ENCODE peak calls at places on chromosomes 6 and 20, in four cellular contexts. One of them, this sample, is unnamed.

GRCh38 chr6:132713355-132714134 is at the start of gene VNN1:
- DNase-seq in H1: no peak
- DNase-seq in GM12878: no peak
- DNase-seq in K562: no peak
- DNase-seq in this sample: no peak

GRCh38 chr20:3797592-3798404 is 1.7 kb downstream of the CDC25B start:
- DNase-seq in GM12878: no peak
- DNase-seq in K562: peak; percentile 57
- DNase-seq in H1: no peak
- DNase-seq in this sample: peak; percentile 85

GRCh38 chr6:141321486-141322347 is 811.0 kb upstream of the GJE1 start:
- DNase-seq in K562: no peak
- DNase-seq in GM12878: no peak
- DNase-seq in H1: no peak
- DNase-seq in this sample: no peak

GRCh38 chr6:166438211-166438861 is 55.6 kb upstream of the MPC1 start:
- DNase-seq in H1: no peak
- DNase-seq in GM12878: no peak
- DNase-seq in K562: peak; percentile 21
- DNase-seq in this sample: no peak

GRCh38 chr6:157496534-157497095 is 115.6 kb downstream of the ZDHHC14 start:
- DNase-seq in H1: no peak
- DNase-seq in GM12878: no peak
- DNase-seq in K562: no peak
- DNase-seq in this sample: no peak

GRCh38 chr6:14822689-14823088 is 423.2 kb upstream of the JARID2 start:
- DNase-seq in K562: no peak
- DNase-seq in H1: no peak
- DNase-seq in GM12878: no peak
- DNase-seq in this sample: no peak

GRCh38 chr6:169174516-169175359 is 78.9 kb downstream of the THBS2 start:
- DNase-seq in GM12878: no peak
- DNase-seq in H1: no peak
- DNase-seq in K562: peak; percentile 58
- DNase-seq in this sample: no peak

GRCh38 chr20:62824476-62825287 is 7.8 kb downstream of the COL9A3 start:
- DNase-seq in H1: peak; percentile 54
- DNase-seq in GM12878: no peak
- DNase-seq in K562: peak; percentile 81
- DNase-seq in this sample: peak; percentile 62

GRCh38 chr6:92496527-92496926 is 922.8 kb downstream of the EPHA7 start:
- DNase-seq in GM12878: no peak
- DNase-seq in K562: no peak
- DNase-seq in H1: no peak
- DNase-seq in this sample: no peak

GRCh38 chr6:158069800-158070195 is 88.1 kb downstream of the SYNJ2 start:
- DNase-seq in H1: no peak
- DNase-seq in K562: no peak
- DNase-seq in GM12878: no peak
- DNase-seq in this sample: no peak

GRCh38 chr6:46989384-46989783 is 52.7 kb downstream of the ADGRF1 start:
- DNase-seq in GM12878: no peak
- DNase-seq in K562: no peak
- DNase-seq in H1: no peak
- DNase-seq in this sample: no peak

GRCh38 chr20:4709261-4710105 is 12.2 kb upstream of the PRND start:
- DNase-seq in K562: no peak
- DNase-seq in GM12878: no peak
- DNase-seq in H1: no peak
- DNase-seq in this sample: no peak

GRCh38 chr20:23479043-23479442 is 11.9 kb upstream of the CST8 start:
- DNase-seq in K562: no peak
- DNase-seq in GM12878: no peak
- DNase-seq in H1: no peak
- DNase-seq in this sample: no peak

GRCh38 chr6:4607026-4607704 is 169.0 kb upstream of the CDYL start:
- DNase-seq in GM12878: no peak
- DNase-seq in K562: no peak
- DNase-seq in H1: no peak
- DNase-seq in this sample: no peak

GRCh38 chr6:33177552-33178446 is 14.5 kb downstream of the COL11A2 start:
- DNase-seq in GM12878: no peak
- DNase-seq in K562: no peak
- DNase-seq in H1: no peak
- DNase-seq in this sample: no peak

GRCh38 chr6:144289006-144289405 is 3.9 kb downstream of the UTRN start:
- DNase-seq in GM12878: no peak
- DNase-seq in K562: no peak
- DNase-seq in H1: no peak
- DNase-seq in this sample: no peak

GRCh38 chr6:134074151-134074712 is 21.8 kb upstream of the SLC2A12 start:
- DNase-seq in GM12878: no peak
- DNase-seq in H1: peak; percentile 78
- DNase-seq in K562: no peak
- DNase-seq in this sample: peak; percentile 9

GRCh38 chr20:10537850-10538480 is 102.9 kb downstream of the SLX4IP start:
- DNase-seq in H1: no peak
- DNase-seq in K562: no peak
- DNase-seq in GM12878: no peak
- DNase-seq in this sample: no peak

GRCh38 chr6:98880486-98880885 is 46.1 kb downstream of the POU3F2 start:
- DNase-seq in K562: no peak
- DNase-seq in GM12878: peak; percentile 32
- DNase-seq in H1: no peak
- DNase-seq in this sample: no peak
- TF ChIP-seq MAX in K562: no peak
- TF ChIP-seq MAX in GM12878: no peak
- TF ChIP-seq MAX in H1: no peak
- TF ChIP-seq MAX in this sample: no peak

GRCh38 chr6:34958748-34959147 is 69.7 kb downstream of the ANKS1A start:
- DNase-seq in H1: no peak
- DNase-seq in K562: no peak
- DNase-seq in GM12878: no peak
- DNase-seq in this sample: no peak

GRCh38 chr6:34951741-34952140 is 62.7 kb downstream of the ANKS1A start:
- DNase-seq in K562: no peak
- DNase-seq in H1: no peak
- DNase-seq in GM12878: no peak
- DNase-seq in this sample: no peak

GRCh38 chr6:34953084-34954025 is 64.3 kb downstream of the ANKS1A start:
- DNase-seq in GM12878: no peak
- DNase-seq in H1: no peak
- DNase-seq in K562: no peak
- DNase-seq in this sample: peak; percentile 97

GRCh38 chr6:34957184-34957904 is 68.3 kb downstream of the ANKS1A start:
- DNase-seq in H1: no peak
- DNase-seq in K562: no peak
- DNase-seq in GM12878: no peak
- DNase-seq in this sample: no peak

DNA sequence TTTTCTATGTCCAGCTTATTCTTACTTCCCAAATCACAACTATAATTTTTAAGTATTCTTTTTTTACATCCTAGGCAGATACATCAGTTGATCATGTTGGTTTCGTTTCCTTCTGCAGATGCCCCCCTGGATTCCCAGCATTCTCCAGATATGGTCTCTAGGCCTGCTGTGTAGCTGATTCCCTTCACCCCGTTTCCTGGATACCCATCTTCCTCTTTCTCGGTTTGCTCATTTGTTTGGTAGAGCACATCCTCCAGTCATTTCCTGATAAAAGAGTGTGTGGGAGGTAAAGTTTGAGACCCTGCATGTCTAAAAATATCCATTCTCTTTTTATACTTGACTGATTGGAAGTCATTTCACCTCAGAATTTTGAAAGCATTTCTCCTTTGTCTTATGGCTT is 66.4 kb downstream of the ANKS1A start:
- DNase-seq in K562: peak; percentile 30
- DNase-seq in GM12878: no peak
- DNase-seq in H1: no peak
- DNase-seq in this sample: no peak
- TF ChIP-seq ATF2 in K562: no peak
- TF ChIP-seq ATF2 in GM12878: no peak
- TF ChIP-seq ATF2 in H1: no peak
- TF ChIP-seq ATF2 in this sample: no peak

GRCh38 chr6:105993769-105994521 is 92.2 kb upstream of the PRDM1 start:
- DNase-seq in GM12878: no peak
- DNase-seq in K562: no peak
- DNase-seq in H1: peak; percentile 65
- DNase-seq in this sample: no peak
- TF ChIP-seq POLR2A in GM12878: no peak
- TF ChIP-seq POLR2A in K562: no peak
- TF ChIP-seq POLR2A in H1: no peak
- TF ChIP-seq POLR2A in this sample: no peak

GRCh38 chr6:127332383-127332961 is 10.9 kb downstream of the ECHDC1 start:
- DNase-seq in H1: no peak
- DNase-seq in GM12878: no peak
- DNase-seq in K562: no peak
- DNase-seq in this sample: no peak
- TF ChIP-seq MAX in H1: no peak
- TF ChIP-seq MAX in GM12878: no peak
- TF ChIP-seq MAX in K562: no peak
- TF ChIP-seq MAX in this sample: no peak

DNA sequence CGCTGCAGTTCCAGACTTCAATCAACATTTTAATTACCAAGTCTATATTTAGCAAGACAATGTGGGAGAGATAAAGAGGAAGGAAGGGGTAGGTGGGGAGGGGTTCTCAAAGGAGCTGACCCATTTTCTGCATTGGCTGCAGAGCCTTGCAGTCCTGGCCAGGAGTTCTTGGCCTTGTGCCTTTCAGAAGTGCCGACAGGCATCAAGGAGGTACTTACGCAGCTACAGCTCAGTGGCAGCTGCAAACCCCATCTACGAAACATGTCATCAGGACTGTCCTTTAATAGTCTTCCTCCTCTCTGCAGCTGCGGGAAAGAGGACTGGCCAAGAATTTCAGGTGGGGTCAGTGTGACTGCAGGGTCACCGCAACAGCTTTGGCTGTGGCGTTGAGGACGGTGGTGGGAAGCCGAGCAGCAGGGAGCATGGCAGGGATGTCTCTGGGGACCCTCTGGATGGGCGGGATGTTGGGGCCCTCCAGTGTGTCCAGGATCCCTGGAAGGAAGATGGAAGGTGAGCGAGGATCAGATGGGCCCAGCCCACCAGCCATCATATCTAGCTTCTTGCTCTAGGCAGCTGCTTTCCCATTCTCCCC is 1.8 kb upstream of the LRRC73 start:
- DNase-seq in GM12878: no peak
- DNase-seq in K562: no peak
- DNase-seq in H1: no peak
- DNase-seq in this sample: no peak
- TF ChIP-seq ATF2 in GM12878: no peak
- TF ChIP-seq ATF2 in K562: no peak
- TF ChIP-seq ATF2 in H1: no peak
- TF ChIP-seq ATF2 in this sample: no peak

GRCh38 chr6:25278557-25278913 is 639 bp upstream of the CARMIL1 start:
- DNase-seq in GM12878: no peak
- DNase-seq in K562: no peak
- DNase-seq in H1: no peak
- DNase-seq in this sample: no peak

GRCh38 chr6:25277857-25278256 is 1.3 kb upstream of the CARMIL1 start:
- DNase-seq in H1: no peak
- DNase-seq in GM12878: no peak
- DNase-seq in K562: no peak
- DNase-seq in this sample: no peak

GRCh38 chr6:25280617-25280990 is 1.4 kb downstream of the CARMIL1 start:
- DNase-seq in K562: no peak
- DNase-seq in H1: no peak
- DNase-seq in GM12878: no peak
- DNase-seq in this sample: peak; percentile 45

GRCh38 chr6:25279748-25280616 is 808 bp downstream of the CARMIL1 start:
- DNase-seq in K562: no peak
- DNase-seq in GM12878: no peak
- DNase-seq in H1: peak; percentile 87
- DNase-seq in this sample: peak; percentile 30

DNA sequence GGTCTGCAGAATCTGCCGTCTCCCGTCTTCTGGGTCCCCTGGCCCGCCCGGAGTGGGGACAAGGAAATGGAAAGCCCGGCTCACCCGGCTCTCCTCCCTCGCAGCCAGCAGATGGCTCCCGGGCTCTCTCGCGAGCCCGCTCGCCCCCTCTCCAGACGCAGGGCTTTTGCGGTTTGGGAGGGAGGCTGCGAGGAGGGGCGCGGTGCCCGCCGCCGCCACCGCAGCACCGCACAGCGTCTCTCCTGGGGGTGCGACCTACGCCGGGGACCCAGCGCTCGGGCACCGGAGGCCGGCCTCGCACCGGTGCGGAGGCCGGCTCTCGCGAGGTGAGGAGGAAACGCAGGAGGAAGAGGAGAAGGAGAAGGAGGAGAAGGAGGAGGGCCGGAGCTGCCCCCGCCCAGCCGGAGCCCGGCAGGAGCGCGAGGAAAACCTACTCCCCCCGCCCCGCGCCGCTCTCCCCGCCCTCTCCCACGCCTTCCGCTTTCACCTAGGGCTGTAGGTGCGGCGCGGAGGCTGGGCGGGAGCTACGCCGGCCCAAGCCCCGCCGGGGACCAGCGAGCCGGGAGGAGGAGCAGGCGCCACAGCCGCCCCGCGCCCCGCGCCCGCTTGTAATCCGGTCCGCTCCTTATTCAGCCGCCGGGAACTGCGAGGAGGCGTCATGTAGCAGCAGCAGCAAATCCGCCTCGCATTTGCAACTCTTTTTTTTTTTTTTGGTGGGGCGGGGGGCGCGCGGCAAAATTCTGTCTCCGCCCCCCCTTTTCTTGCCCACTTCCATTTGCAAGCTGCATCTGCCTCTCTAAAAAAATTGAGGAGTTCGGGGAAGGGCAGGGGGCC is at the start of gene CARMIL1:
- DNase-seq in H1: peak; percentile 87
- DNase-seq in GM12878: no peak
- DNase-seq in K562: peak; percentile 80
- DNase-seq in this sample: peak; percentile 54
- TF ChIP-seq POLR2A in H1: no peak
- TF ChIP-seq POLR2A in GM12878: no peak
- TF ChIP-seq POLR2A in K562: no peak
- TF ChIP-seq POLR2A in this sample: no peak

DNA sequence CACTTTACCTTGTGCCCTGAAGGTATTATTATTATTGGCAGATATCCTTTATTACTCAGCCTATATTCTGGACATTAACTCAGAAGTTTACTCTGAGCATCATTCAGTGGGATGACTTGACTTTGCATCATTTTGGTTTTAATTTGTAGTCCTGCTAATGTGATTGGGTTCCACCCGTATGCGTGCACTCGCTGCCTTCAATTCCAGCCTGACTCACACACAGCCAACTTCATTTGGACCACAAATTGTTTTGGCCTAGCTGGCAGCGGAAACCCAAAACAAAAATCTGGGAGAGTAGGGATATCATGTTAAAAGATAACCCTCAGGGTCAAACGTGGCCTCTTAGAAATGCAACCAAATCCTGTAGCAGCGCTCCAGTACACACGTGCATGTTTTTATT is 704.4 kb upstream of the SLC35B3 start:
- DNase-seq in GM12878: no peak
- DNase-seq in K562: no peak
- DNase-seq in H1: no peak
- DNase-seq in this sample: no peak
- TF ChIP-seq MAX in GM12878: no peak
- TF ChIP-seq MAX in K562: no peak
- TF ChIP-seq MAX in H1: no peak
- TF ChIP-seq MAX in this sample: no peak